ENCODE peak calls at places on chromosomes 3 and 15, in eight cellular contexts. One of them, this sample, is unnamed.

GRCh38 chr3:120496278-120496975 is 45.6 kb upstream of the FSTL1 start:
- DNase-seq in foreskin keratinocyte: peak; percentile 89
- DNase-seq in CD4-positive, alpha-beta memory T cell: no peak
- DNase-seq in GM23338: no peak
- DNase-seq in cardiac muscle cell: peak; percentile 59
- DNase-seq in AG04450: no peak
- DNase-seq in fibroblast of lung: peak; percentile 88
- DNase-seq in SJSA1: peak; percentile 67
- DNase-seq in this sample: peak; percentile 42

GRCh38 chr15:72312605-72313447 is 7.1 kb downstream of the CELF6 start:
- DNase-seq in SJSA1: peak; percentile 74
- DNase-seq in GM23338: peak; percentile 88
- DNase-seq in cardiac muscle cell: peak; percentile 80
- DNase-seq in foreskin keratinocyte: peak; percentile 37
- DNase-seq in fibroblast of lung: peak; percentile 58
- DNase-seq in CD4-positive, alpha-beta memory T cell: peak; percentile 53
- DNase-seq in AG04450: no peak
- DNase-seq in this sample: peak; percentile 73

GRCh38 chr3:195001961-195002861 is 268.7 kb downstream of the XXYLT1 start:
- DNase-seq in cardiac muscle cell: peak; percentile 52
- DNase-seq in fibroblast of lung: peak; percentile 30
- DNase-seq in foreskin keratinocyte: peak; percentile 59
- DNase-seq in AG04450: no peak
- DNase-seq in CD4-positive, alpha-beta memory T cell: no peak
- DNase-seq in SJSA1: peak; percentile 47
- DNase-seq in GM23338: peak; percentile 79
- DNase-seq in this sample: peak; percentile 41

GRCh38 chr3:194936659-194937058 is 251.0 kb downstream of the FAM43A start:
- DNase-seq in CD4-positive, alpha-beta memory T cell: no peak
- DNase-seq in SJSA1: no peak
- DNase-seq in fibroblast of lung: no peak
- DNase-seq in cardiac muscle cell: no peak
- DNase-seq in foreskin keratinocyte: no peak
- DNase-seq in GM23338: no peak
- DNase-seq in AG04450: no peak
- DNase-seq in this sample: no peak

GRCh38 chr3:159872374-159873109 is 116.1 kb upstream of the IL12A start:
- DNase-seq in fibroblast of lung: peak; percentile 93
- DNase-seq in cardiac muscle cell: peak; percentile 74
- DNase-seq in foreskin keratinocyte: peak; percentile 96
- DNase-seq in CD4-positive, alpha-beta memory T cell: no peak
- DNase-seq in SJSA1: peak; percentile 61
- DNase-seq in AG04450: peak; percentile 74
- DNase-seq in GM23338: peak; percentile 28
- DNase-seq in this sample: peak; percentile 90

GRCh38 chr15:87764461-87765236 is 491.9 kb downstream of the NTRK3 start:
- DNase-seq in AG04450: peak; percentile 37
- DNase-seq in SJSA1: no peak
- DNase-seq in GM23338: peak; percentile 22
- DNase-seq in cardiac muscle cell: peak; percentile 62
- DNase-seq in CD4-positive, alpha-beta memory T cell: no peak
- DNase-seq in fibroblast of lung: peak; percentile 91
- DNase-seq in foreskin keratinocyte: peak; percentile 62
- DNase-seq in this sample: peak; percentile 32

GRCh38 chr3:109559389-109559788 is 222.0 kb upstream of the DPPA4 start:
- DNase-seq in SJSA1: no peak
- DNase-seq in cardiac muscle cell: no peak
- DNase-seq in AG04450: no peak
- DNase-seq in fibroblast of lung: peak; percentile 19
- DNase-seq in CD4-positive, alpha-beta memory T cell: no peak
- DNase-seq in GM23338: no peak
- DNase-seq in foreskin keratinocyte: no peak
- DNase-seq in this sample: no peak

GRCh38 chr15:81002254-81003022 is 1.7 kb downstream of the TLNRD1 start:
- DNase-seq in AG04450: no peak
- DNase-seq in fibroblast of lung: peak; percentile 22
- DNase-seq in cardiac muscle cell: peak; percentile 38
- DNase-seq in foreskin keratinocyte: no peak
- DNase-seq in SJSA1: no peak
- DNase-seq in GM23338: peak; percentile 66
- DNase-seq in CD4-positive, alpha-beta memory T cell: no peak
- DNase-seq in this sample: peak; percentile 43

GRCh38 chr3:146222204-146223046 is 28.5 kb downstream of the PLSCR4 start:
- DNase-seq in cardiac muscle cell: peak; percentile 52
- DNase-seq in CD4-positive, alpha-beta memory T cell: no peak
- DNase-seq in AG04450: no peak
- DNase-seq in GM23338: peak; percentile 52
- DNase-seq in SJSA1: no peak
- DNase-seq in foreskin keratinocyte: no peak
- DNase-seq in fibroblast of lung: peak; percentile 48
- DNase-seq in this sample: peak; percentile 66

GRCh38 chr15:58146734-58147133 is 8.6 kb downstream of the AQP9 start:
- DNase-seq in SJSA1: no peak
- DNase-seq in CD4-positive, alpha-beta memory T cell: no peak
- DNase-seq in foreskin keratinocyte: no peak
- DNase-seq in fibroblast of lung: no peak
- DNase-seq in cardiac muscle cell: peak; percentile 19
- DNase-seq in GM23338: no peak
- DNase-seq in AG04450: no peak
- DNase-seq in this sample: no peak

GRCh38 chr3:127448161-127448561 is 142.4 kb downstream of the TPRA1 start:
- DNase-seq in fibroblast of lung: no peak
- DNase-seq in GM23338: no peak
- DNase-seq in SJSA1: no peak
- DNase-seq in cardiac muscle cell: peak; percentile 20
- DNase-seq in AG04450: no peak
- DNase-seq in foreskin keratinocyte: peak; percentile 25
- DNase-seq in CD4-positive, alpha-beta memory T cell: no peak
- DNase-seq in this sample: no peak

GRCh38 chr3:127449489-127450212 is 140.9 kb downstream of the TPRA1 start:
- DNase-seq in CD4-positive, alpha-beta memory T cell: no peak
- DNase-seq in cardiac muscle cell: no peak
- DNase-seq in foreskin keratinocyte: no peak
- DNase-seq in AG04450: no peak
- DNase-seq in fibroblast of lung: no peak
- DNase-seq in GM23338: no peak
- DNase-seq in SJSA1: no peak
- DNase-seq in this sample: no peak

GRCh38 chr3:127450331-127450730 is 140.2 kb downstream of the TPRA1 start:
- DNase-seq in fibroblast of lung: no peak
- DNase-seq in CD4-positive, alpha-beta memory T cell: no peak
- DNase-seq in GM23338: no peak
- DNase-seq in cardiac muscle cell: no peak
- DNase-seq in foreskin keratinocyte: no peak
- DNase-seq in SJSA1: no peak
- DNase-seq in AG04450: no peak
- DNase-seq in this sample: no peak

GRCh38 chr3:127446756-127447155 is 143.8 kb downstream of the TPRA1 start:
- DNase-seq in SJSA1: no peak
- DNase-seq in GM23338: no peak
- DNase-seq in cardiac muscle cell: no peak
- DNase-seq in fibroblast of lung: no peak
- DNase-seq in CD4-positive, alpha-beta memory T cell: no peak
- DNase-seq in AG04450: no peak
- DNase-seq in foreskin keratinocyte: no peak
- DNase-seq in this sample: no peak

DNA sequence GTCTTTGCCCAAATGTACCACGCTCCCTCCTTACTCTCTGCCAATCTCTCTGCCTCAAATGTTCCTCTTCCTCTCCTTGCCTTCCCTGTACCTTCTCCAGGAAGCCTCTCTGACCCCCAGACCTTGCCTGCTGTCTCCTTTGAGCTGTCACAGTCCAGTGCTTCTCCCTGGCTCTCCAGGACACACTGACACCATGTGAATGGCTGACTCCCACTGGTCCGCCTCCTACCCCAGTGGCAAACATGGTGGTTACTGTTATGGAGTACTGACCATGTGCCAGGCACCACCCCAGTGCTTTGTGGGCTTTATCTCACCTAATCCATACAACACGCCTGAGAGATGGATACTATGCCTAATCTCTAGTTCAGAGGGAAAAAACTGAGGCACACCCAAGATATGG is 141.9 kb downstream of the TPRA1 start:
- DNase-seq in GM23338: no peak
- DNase-seq in cardiac muscle cell: no peak
- DNase-seq in SJSA1: no peak
- DNase-seq in AG04450: no peak
- DNase-seq in foreskin keratinocyte: no peak
- DNase-seq in CD4-positive, alpha-beta memory T cell: no peak
- DNase-seq in fibroblast of lung: no peak
- DNase-seq in this sample: no peak
- H3K27me3 ChIP-seq in GM23338: no peaks in the 10 kb centered on the region
- H3K27me3 ChIP-seq in cardiac muscle cell: peaks cover 30% of the 10 kb centered on the region
- H3K27me3 ChIP-seq in SJSA1: peaks cover 3% of the 10 kb centered on the region
- H3K27me3 ChIP-seq in AG04450: peaks cover 26% of the 10 kb centered on the region
- H3K27me3 ChIP-seq in foreskin keratinocyte: peaks cover 14% of the 10 kb centered on the region
- H3K27me3 ChIP-seq in CD4-positive, alpha-beta memory T cell: no peaks in the 10 kb centered on the region
- H3K27me3 ChIP-seq in fibroblast of lung: no peaks in the 10 kb centered on the region
- H3K27me3 ChIP-seq in this sample: peaks cover 67% of the 10 kb centered on the region

GRCh38 chr15:78630886-78631633 is 9.9 kb downstream of the CHRNB4 start:
- DNase-seq in GM23338: no peak
- DNase-seq in CD4-positive, alpha-beta memory T cell: no peak
- DNase-seq in foreskin keratinocyte: no peak
- DNase-seq in cardiac muscle cell: no peak
- DNase-seq in AG04450: no peak
- DNase-seq in fibroblast of lung: no peak
- DNase-seq in SJSA1: no peak
- DNase-seq in this sample: no peak

GRCh38 chr15:78628227-78628626 is 7.4 kb upstream of the CHRNA3 start:
- DNase-seq in fibroblast of lung: no peak
- DNase-seq in cardiac muscle cell: no peak
- DNase-seq in GM23338: no peak
- DNase-seq in foreskin keratinocyte: peak; percentile 40
- DNase-seq in SJSA1: peak; percentile 16
- DNase-seq in AG04450: no peak
- DNase-seq in CD4-positive, alpha-beta memory T cell: no peak
- DNase-seq in this sample: no peak

GRCh38 chr15:78626611-78627010 is 5.8 kb upstream of the CHRNA3 start:
- DNase-seq in cardiac muscle cell: no peak
- DNase-seq in SJSA1: no peak
- DNase-seq in foreskin keratinocyte: no peak
- DNase-seq in fibroblast of lung: no peak
- DNase-seq in AG04450: no peak
- DNase-seq in GM23338: no peak
- DNase-seq in CD4-positive, alpha-beta memory T cell: no peak
- DNase-seq in this sample: no peak

GRCh38 chr15:78629716-78630065 is 8.9 kb upstream of the CHRNA3 start:
- DNase-seq in cardiac muscle cell: no peak
- DNase-seq in SJSA1: peak; percentile 34
- DNase-seq in GM23338: no peak
- DNase-seq in foreskin keratinocyte: no peak
- DNase-seq in AG04450: no peak
- DNase-seq in fibroblast of lung: no peak
- DNase-seq in CD4-positive, alpha-beta memory T cell: no peak
- DNase-seq in this sample: no peak

DNA sequence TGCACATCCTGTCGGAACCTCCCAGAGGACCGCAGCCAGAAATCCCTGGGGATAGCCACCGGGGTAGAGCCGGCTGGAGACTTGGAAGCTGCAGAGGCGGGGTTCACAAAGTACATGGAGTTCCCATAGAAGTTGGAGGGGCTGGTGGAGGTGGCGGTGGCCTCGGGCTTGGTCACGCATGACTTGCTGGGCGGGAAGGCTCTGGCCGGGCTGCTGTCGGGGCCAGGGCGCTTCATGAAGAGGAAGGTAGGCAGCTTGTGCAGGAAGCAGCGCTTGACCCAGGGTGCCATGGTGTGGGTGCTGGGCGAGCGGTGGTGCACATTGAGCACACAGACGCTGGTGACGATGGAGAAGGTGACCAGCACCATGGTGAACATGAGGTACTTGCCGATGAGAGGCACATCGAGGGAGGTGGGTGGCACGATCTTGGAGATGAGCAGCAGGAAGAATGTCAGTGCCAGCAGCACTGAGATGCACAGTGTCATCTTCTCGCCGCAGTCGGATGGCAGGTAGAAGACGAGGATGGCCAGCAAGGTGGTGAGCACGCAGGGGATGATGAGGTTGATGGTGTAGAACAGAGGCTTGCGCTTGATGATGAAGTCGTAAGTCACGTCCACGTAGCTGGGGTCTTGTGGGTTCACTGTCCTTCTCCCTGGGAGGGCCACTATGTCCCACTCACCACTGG is 8.4 kb upstream of the CHRNA3 start:
- DNase-seq in foreskin keratinocyte: no peak
- DNase-seq in fibroblast of lung: no peak
- DNase-seq in SJSA1: peak; percentile 12
- DNase-seq in GM23338: no peak
- DNase-seq in cardiac muscle cell: no peak
- DNase-seq in CD4-positive, alpha-beta memory T cell: no peak
- DNase-seq in AG04450: no peak
- DNase-seq in this sample: no peak
- H3K27me3 ChIP-seq in foreskin keratinocyte: peaks cover 32% of the 10 kb centered on the region
- H3K27me3 ChIP-seq in fibroblast of lung: peaks cover 2% of the 10 kb centered on the region
- H3K27me3 ChIP-seq in SJSA1: peaks cover 4% of the 10 kb centered on the region
- H3K27me3 ChIP-seq in GM23338: no peaks in the 10 kb centered on the region
- H3K27me3 ChIP-seq in cardiac muscle cell: no peaks in the 10 kb centered on the region
- H3K27me3 ChIP-seq in CD4-positive, alpha-beta memory T cell: no peaks in the 10 kb centered on the region
- H3K27me3 ChIP-seq in AG04450: peaks cover 21% of the 10 kb centered on the region
- H3K27me3 ChIP-seq in this sample: peaks cover 48% of the 10 kb centered on the region

GRCh38 chr15:73746288-73746687 is 6.9 kb downstream of the INSYN1 start:
- DNase-seq in foreskin keratinocyte: no peak
- DNase-seq in CD4-positive, alpha-beta memory T cell: no peak
- DNase-seq in GM23338: no peak
- DNase-seq in SJSA1: no peak
- DNase-seq in fibroblast of lung: no peak
- DNase-seq in cardiac muscle cell: no peak
- DNase-seq in AG04450: no peak
- DNase-seq in this sample: no peak

GRCh38 chr15:73744293-73744692 is 8.9 kb downstream of the INSYN1 start:
- DNase-seq in fibroblast of lung: no peak
- DNase-seq in cardiac muscle cell: no peak
- DNase-seq in AG04450: no peak
- DNase-seq in GM23338: peak; percentile 57
- DNase-seq in foreskin keratinocyte: no peak
- DNase-seq in SJSA1: no peak
- DNase-seq in CD4-positive, alpha-beta memory T cell: no peak
- DNase-seq in this sample: no peak

GRCh38 chr15:73747847-73748605 is 5.1 kb downstream of the INSYN1 start:
- DNase-seq in fibroblast of lung: no peak
- DNase-seq in foreskin keratinocyte: no peak
- DNase-seq in AG04450: no peak
- DNase-seq in CD4-positive, alpha-beta memory T cell: no peak
- DNase-seq in cardiac muscle cell: no peak
- DNase-seq in SJSA1: no peak
- DNase-seq in GM23338: no peak
- DNase-seq in this sample: no peak

GRCh38 chr15:73746883-73747282 is 6.3 kb downstream of the INSYN1 start:
- DNase-seq in cardiac muscle cell: peak; percentile 46
- DNase-seq in SJSA1: no peak
- DNase-seq in AG04450: no peak
- DNase-seq in GM23338: no peak
- DNase-seq in fibroblast of lung: peak; percentile 11
- DNase-seq in CD4-positive, alpha-beta memory T cell: no peak
- DNase-seq in foreskin keratinocyte: no peak
- DNase-seq in this sample: no peak

GRCh38 chr15:73745073-73745472 is 8.1 kb downstream of the INSYN1 start:
- DNase-seq in CD4-positive, alpha-beta memory T cell: no peak
- DNase-seq in fibroblast of lung: no peak
- DNase-seq in foreskin keratinocyte: no peak
- DNase-seq in SJSA1: no peak
- DNase-seq in GM23338: no peak
- DNase-seq in cardiac muscle cell: no peak
- DNase-seq in AG04450: no peak
- DNase-seq in this sample: no peak
- H3K27me3 ChIP-seq in CD4-positive, alpha-beta memory T cell: no peaks in the 10 kb centered on the region
- H3K27me3 ChIP-seq in fibroblast of lung: peaks cover 4% of the 10 kb centered on the region
- H3K27me3 ChIP-seq in foreskin keratinocyte: peaks cover 38% of the 10 kb centered on the region
- H3K27me3 ChIP-seq in SJSA1: peaks cover 20% of the 10 kb centered on the region
- H3K27me3 ChIP-seq in GM23338: no peaks in the 10 kb centered on the region
- H3K27me3 ChIP-seq in cardiac muscle cell: peaks cover 8% of the 10 kb centered on the region
- H3K27me3 ChIP-seq in AG04450: peaks cover 45% of the 10 kb centered on the region
- H3K27me3 ChIP-seq in this sample: peaks cover 42% of the 10 kb centered on the region

GRCh38 chr3:185153170-185153733 is 392 bp upstream of the C3orf70 start:
- DNase-seq in fibroblast of lung: no peak
- DNase-seq in SJSA1: no peak
- DNase-seq in GM23338: peak; percentile 80
- DNase-seq in foreskin keratinocyte: no peak
- DNase-seq in cardiac muscle cell: no peak
- DNase-seq in AG04450: no peak
- DNase-seq in CD4-positive, alpha-beta memory T cell: no peak
- DNase-seq in this sample: peak; percentile 38
- H3K27me3 ChIP-seq in fibroblast of lung: peaks cover 9% of the 10 kb centered on the region
- H3K27me3 ChIP-seq in SJSA1: peaks cover 66% of the 10 kb centered on the region
- H3K27me3 ChIP-seq in GM23338: peaks cover 45% of the 10 kb centered on the region
- H3K27me3 ChIP-seq in foreskin keratinocyte: peaks cover 99% of the 10 kb centered on the region
- H3K27me3 ChIP-seq in cardiac muscle cell: peaks cover 68% of the 10 kb centered on the region
- H3K27me3 ChIP-seq in AG04450: peaks cover 36% of the 10 kb centered on the region
- H3K27me3 ChIP-seq in CD4-positive, alpha-beta memory T cell: peaks cover 18% of the 10 kb centered on the region
- H3K27me3 ChIP-seq in this sample: peaks cover 21% of the 10 kb centered on the region